ENCODE peak calls at places on chromosomes 6 and 20, in eight cellular contexts. O is GM10248, M is osteocyte, G is epithelial cell of esophagus, J is GM12865, V is RWPE1, Z is BJ, X is cardiac muscle cell. Q is an unnamed sample.

GRCh38 chr20:52936368-52936986 is 35.7 kb upstream of the TSHZ2 start:
- DNase-seq in O (no peak), M (no peak), G (peak; percentile 30), J (no peak), V (no peak), Z (no peak), X (no peak), Q (no peak)

GRCh38 chr6:41071501-41071922 is 644 bp downstream of the OARD1 start:
- DNase-seq in O (no peak), M (no peak), G (no peak), J (peak; percentile 88), V (no peak), Z (peak; percentile 29), X (no peak), Q (no peak)

GRCh38 chr6:117317261-117317660 is 51.9 kb downstream of the VGLL2 start:
- DNase-seq in O (no peak), M (no peak), G (peak; percentile 59), J (peak; percentile 19), V (peak; percentile 45), Z (no peak), X (peak; percentile 31), Q (no peak)

GRCh38 chr20:62258499-62259293 is 20.4 kb downstream of the OSBPL2 start:
- DNase-seq in O (no peak), M (no peak), G (peak; percentile 52), J (no peak), V (peak; percentile 47), Z (peak; percentile 44), X (no peak), Q (no peak)

GRCh38 chr6:152301021-152301805 is 335.9 kb downstream of the SYNE1 start:
- DNase-seq in O (no peak), M (no peak), G (peak; percentile 51), J (no peak), V (no peak), Z (no peak), X (no peak), Q (no peak)

GRCh38 chr6:84332139-84333034 is 104.9 kb upstream of the CEP162 start:
- DNase-seq in O (peak; percentile 40), M (no peak), G (peak; percentile 29), J (peak; percentile 18), V (no peak), Z (no peak), X (no peak), Q (no peak)

GRCh38 chr20:15699431-15700146 is 873.7 kb downstream of the KIF16B start:
- DNase-seq in O (no peak), M (no peak), G (peak; percentile 73), J (no peak), V (no peak), Z (no peak), X (no peak), Q (no peak)

GRCh38 chr6:122286512-122286911 is 112.9 kb upstream of the HSF2 start:
- DNase-seq in O (no peak), M (no peak), G (peak; percentile 5), J (no peak), V (no peak), Z (no peak), X (no peak), Q (no peak)

GRCh38 chr6:43291708-43292107 is 6.4 kb upstream of the SLC22A7 start:
- DNase-seq in O (no peak), M (no peak), G (no peak), J (no peak), V (no peak), Z (no peak), X (no peak), Q (no peak)

GRCh38 chr20:44745560-44746366 is at the start of gene KCNK15:
- DNase-seq in O (no peak), M (no peak), G (peak; percentile 18), J (peak; percentile 12), V (no peak), Z (no peak), X (peak; percentile 61), Q (no peak)

GRCh38 chr6:40947876-40948514 is 91.0 kb downstream of the UNC5CL start:
- DNase-seq in O (no peak), M (no peak), G (peak; percentile 70), J (peak; percentile 6), V (peak; percentile 28), Z (peak; percentile 69), X (no peak), Q (no peak)

GRCh38 chr20:51311636-51312479 is 230.7 kb downstream of the NFATC2 start:
- DNase-seq in O (no peak), M (no peak), G (peak; percentile 72), J (no peak), V (peak; percentile 73), Z (no peak), X (peak; percentile 67), Q (no peak)

GRCh38 chr6:156336096-156336495 is 441.1 kb upstream of the ARID1B start:
- DNase-seq in O (no peak), M (peak; percentile 71), G (no peak), J (peak; percentile 11), V (no peak), Z (no peak), X (no peak), Q (no peak)

GRCh38 chr6:125944434-125944816 is 12.1 kb upstream of the HINT3 start:
- DNase-seq in O (no peak), M (no peak), G (peak; percentile 77), J (no peak), V (no peak), Z (no peak), X (no peak), Q (no peak)

GRCh38 chr6:113854531-113855499 is 2.3 kb upstream of the MARCKS start:
- DNase-seq in O (peak; percentile 86), M (peak; percentile 94), G (peak; percentile 59), J (peak; percentile 91), V (peak; percentile 53), Z (no peak), X (peak; percentile 85), Q (peak; percentile 86)

GRCh38 chr6:122717350-122717749 is 62.2 kb upstream of the FABP7 start:
- DNase-seq in O (no peak), M (no peak), G (peak; percentile 33), J (no peak), V (no peak), Z (no peak), X (peak; percentile 67), Q (no peak)

GRCh38 chr6:122347251-122347650 is 52.2 kb upstream of the HSF2 start:
- DNase-seq in O (no peak), M (no peak), G (no peak), J (no peak), V (no peak), Z (no peak), X (no peak), Q (no peak)

GRCh38 chr20:11387189-11387754 is 530.4 kb upstream of the BTBD3 start:
- DNase-seq in O (no peak), M (no peak), G (peak; percentile 89), J (no peak), V (peak; percentile 58), Z (peak; percentile 68), X (no peak), Q (no peak)

GRCh38 chr6:6105472-6106036 is 98.8 kb upstream of the NRN1 start:
- DNase-seq in O (no peak), M (no peak), G (peak; percentile 28), J (peak; percentile 36), V (no peak), Z (no peak), X (no peak), Q (no peak)

GRCh38 chr6:7745942-7746341 is 20.0 kb downstream of the BMP6 start:
- DNase-seq in O (no peak), M (no peak), G (no peak), J (no peak), V (no peak), Z (no peak), X (no peak), Q (no peak)

GRCh38 chr6:125050663-125051318 is 88.6 kb downstream of the RNF217 start:
- DNase-seq in O (no peak), M (no peak), G (peak; percentile 54), J (no peak), V (no peak), Z (no peak), X (no peak), Q (no peak)

GRCh38 chr6:9205645-9206044 is 770.3 kb upstream of the SLC35B3 start:
- DNase-seq in O (no peak), M (no peak), G (no peak), J (no peak), V (no peak), Z (no peak), X (no peak), Q (no peak)
- TF ChIP-seq CTCF in O (no peak), M (no peak), G (no peak), J (no peak), V (no peak), Z (no peak), X (no peak), Q (no peak)

GRCh38 chr6:72238021-72238420 is 351.7 kb downstream of the RIMS1 start:
- DNase-seq in O (no peak), M (no peak), G (no peak), J (no peak), V (no peak), Z (no peak), X (no peak), Q (no peak)
- TF ChIP-seq CTCF in O (no peak), M (no peak), G (no peak), J (no peak), V (no peak), Z (no peak), X (no peak), Q (no peak)

DNA sequence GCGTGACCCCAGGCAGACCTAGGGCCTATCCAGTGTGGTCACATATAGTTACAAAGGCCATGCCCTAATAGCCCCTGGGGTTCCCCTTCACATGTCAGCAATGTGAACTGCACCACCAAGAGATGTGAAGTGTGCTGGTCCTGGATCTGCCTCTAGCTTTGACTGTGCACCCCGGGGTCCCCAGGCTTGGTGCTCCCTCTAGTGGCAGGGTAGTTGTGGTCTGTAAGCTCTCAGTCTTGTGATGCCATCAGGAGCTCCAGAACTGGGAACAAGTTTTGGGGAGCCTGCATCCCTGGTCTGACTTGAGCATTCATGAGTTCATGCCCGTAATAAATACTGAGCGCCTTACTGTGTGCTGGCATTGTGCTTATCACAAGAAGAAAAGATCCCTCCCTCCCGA is 143.4 kb downstream of the DHX35 start:
- DNase-seq in O (no peak), M (no peak), G (no peak), J (peak; percentile 22), V (no peak), Z (no peak), X (no peak), Q (no peak)
- TF ChIP-seq CTCF in O (no peak), M (no peak), G (no peak), J (no peak), V (no peak), Z (no peak), X (no peak), Q (no peak)

DNA sequence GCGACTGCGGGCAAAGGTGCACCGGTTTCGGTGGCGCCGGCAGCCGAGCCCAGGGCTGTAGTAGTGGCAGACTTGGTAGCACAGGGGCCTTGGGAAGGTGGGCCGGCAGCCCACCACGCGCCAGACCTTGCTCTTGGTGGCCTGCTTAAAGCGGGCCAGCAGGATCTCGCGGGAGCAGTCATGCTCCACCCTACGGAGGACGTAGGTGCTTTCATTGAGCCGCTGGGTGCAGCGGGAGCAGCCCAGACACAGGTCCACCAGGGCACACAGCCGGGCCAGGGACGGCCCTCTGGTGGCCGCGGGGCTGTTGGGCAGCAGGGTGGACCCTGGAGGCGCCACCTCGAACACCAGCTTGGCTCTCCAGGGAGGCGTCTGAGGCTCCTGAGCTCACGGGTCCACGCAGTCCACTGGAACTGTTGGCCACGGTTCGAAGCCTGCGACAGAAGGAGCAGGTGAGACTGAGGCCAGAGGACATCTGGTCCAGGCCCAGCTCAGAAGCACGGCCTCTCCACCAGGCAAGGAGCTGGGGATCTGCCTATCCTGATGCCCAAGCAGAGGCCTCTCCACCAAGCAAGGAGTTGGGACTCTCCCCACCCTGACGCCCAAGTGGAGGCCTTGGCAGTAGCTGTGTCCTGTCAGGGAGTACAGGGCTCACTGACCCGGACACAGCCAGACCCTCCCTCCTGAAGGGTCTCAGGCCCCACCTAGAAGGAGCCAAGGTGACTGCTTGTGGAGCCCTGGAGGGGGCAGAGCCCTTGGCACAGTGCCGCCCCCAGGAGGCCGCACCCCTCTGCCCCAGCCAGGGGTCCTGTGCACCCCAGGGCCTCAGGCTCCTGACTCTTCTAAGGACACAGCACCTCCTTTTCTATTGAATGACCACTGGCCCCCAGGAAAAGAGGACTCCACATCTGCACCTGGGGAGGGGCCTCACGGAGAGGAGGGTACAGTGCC is 976 bp downstream of the HELZ2 start:
- DNase-seq in O (no peak), M (no peak), G (no peak), J (no peak), V (no peak), Z (no peak), X (no peak), Q (no peak)
- TF ChIP-seq CTCF in O (no peak), M (no peak), G (no peak), J (peak; percentile 10), V (no peak), Z (peak; percentile 36), X (peak; percentile 14), Q (peak; percentile 54)

Q was measured in type B pancreatic cell.